ENCODE peak calls at places on chromosome 17, in five cellular contexts. One of them, this sample, is unnamed.

GRCh38 chr17:21249911-21250703 is 3.1 kb downstream of the NATD1 start:
- DNase-seq in uterus: no peak
- DNase-seq in H54: no peak
- DNase-seq in body of pancreas: no peak
- DNase-seq in suprapubic skin: no peak
- DNase-seq in this sample: no peak

GRCh38 chr17:20300399-20301037 is 166.8 kb downstream of the LGALS9B start:
- DNase-seq in uterus: peak
- DNase-seq in H54: peak
- DNase-seq in body of pancreas: no peak
- DNase-seq in suprapubic skin: no peak
- DNase-seq in this sample: no peak

GRCh38 chr17:14827394-14827793 is 437.7 kb downstream of the PMP22 start:
- DNase-seq in uterus: no peak
- DNase-seq in H54: no peak
- DNase-seq in body of pancreas: no peak
- DNase-seq in suprapubic skin: no peak
- DNase-seq in this sample: no peak

GRCh38 chr17:14320734-14321475 is 20.0 kb downstream of the HS3ST3B1 start:
- DNase-seq in uterus: no peak
- DNase-seq in H54: no peak
- DNase-seq in body of pancreas: no peak
- DNase-seq in suprapubic skin: no peak
- DNase-seq in this sample: no peak

GRCh38 chr17:39757931-39758873 is 20.5 kb downstream of the GRB7 start:
- DNase-seq in uterus: no peak
- DNase-seq in H54: no peak
- DNase-seq in body of pancreas: no peak
- DNase-seq in suprapubic skin: no peak
- DNase-seq in this sample: no peak

GRCh38 chr17:44197107-44197506 is 2.6 kb downstream of the ATXN7L3 start:
- DNase-seq in uterus: no peak
- DNase-seq in H54: no peak
- DNase-seq in body of pancreas: no peak
- DNase-seq in suprapubic skin: peak
- DNase-seq in this sample: no peak

GRCh38 chr17:68006797-68007196 is 10.5 kb upstream of the C17orf58 start:
- DNase-seq in uterus: no peak
- DNase-seq in H54: no peak
- DNase-seq in body of pancreas: no peak
- DNase-seq in suprapubic skin: peak
- DNase-seq in this sample: no peak

GRCh38 chr17:80816241-80817103 is 175.2 kb upstream of the CHMP6 start:
- DNase-seq in uterus: no peak
- DNase-seq in H54: no peak
- DNase-seq in body of pancreas: no peak
- DNase-seq in suprapubic skin: no peak
- DNase-seq in this sample: no peak

GRCh38 chr17:75442168-75443103 is 14.0 kb upstream of the TMEM94 start:
- DNase-seq in uterus: no peak
- DNase-seq in H54: no peak
- DNase-seq in body of pancreas: no peak
- DNase-seq in suprapubic skin: no peak
- DNase-seq in this sample: no peak

DNA sequence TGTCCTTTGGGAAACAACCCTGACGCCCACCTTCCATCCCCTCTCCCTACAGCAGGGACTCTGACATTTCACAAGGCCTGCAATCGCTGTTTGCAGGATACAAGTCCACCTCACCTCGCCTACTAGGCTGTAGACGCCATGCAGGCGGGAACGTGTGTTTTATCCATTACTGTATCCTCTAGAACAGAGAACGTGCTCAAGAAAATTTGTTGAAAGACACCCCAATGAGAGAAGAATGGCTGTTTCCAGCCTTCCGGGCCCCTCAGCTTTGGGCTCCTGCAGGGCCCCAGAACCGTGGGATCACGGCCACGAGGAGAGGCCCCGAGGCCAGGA is 1.5 kb upstream of the TTYH2 start:
- DNase-seq in uterus: no peak
- DNase-seq in H54: no peak
- DNase-seq in body of pancreas: no peak
- DNase-seq in suprapubic skin: no peak
- DNase-seq in this sample: no peak
- TF ChIP-seq POLR2A in uterus: no peak
- TF ChIP-seq POLR2A in H54: no peak
- TF ChIP-seq POLR2A in body of pancreas: no peak
- TF ChIP-seq POLR2A in suprapubic skin: no peak
- TF ChIP-seq POLR2A in this sample: no peak

GRCh38 chr17:41695134-41695661 is 6.5 kb downstream of the EIF1 start:
- DNase-seq in uterus: no peak
- DNase-seq in H54: no peak
- DNase-seq in body of pancreas: no peak
- DNase-seq in suprapubic skin: no peak
- DNase-seq in this sample: peak
- TF ChIP-seq POLR2A in uterus: no peak
- TF ChIP-seq POLR2A in H54: no peak
- TF ChIP-seq POLR2A in body of pancreas: no peak
- TF ChIP-seq POLR2A in suprapubic skin: no peak
- TF ChIP-seq POLR2A in this sample: no peak

GRCh38 chr17:27892866-27893769 is at the start of gene LYRM9:
- DNase-seq in uterus: peak
- DNase-seq in H54: peak
- DNase-seq in body of pancreas: peak
- DNase-seq in suprapubic skin: peak
- DNase-seq in this sample: peak
- TF ChIP-seq POLR2A in uterus: peak
- TF ChIP-seq POLR2A in H54: peak
- TF ChIP-seq POLR2A in body of pancreas: peak
- TF ChIP-seq POLR2A in suprapubic skin: peak
- TF ChIP-seq POLR2A in this sample: peak

DNA sequence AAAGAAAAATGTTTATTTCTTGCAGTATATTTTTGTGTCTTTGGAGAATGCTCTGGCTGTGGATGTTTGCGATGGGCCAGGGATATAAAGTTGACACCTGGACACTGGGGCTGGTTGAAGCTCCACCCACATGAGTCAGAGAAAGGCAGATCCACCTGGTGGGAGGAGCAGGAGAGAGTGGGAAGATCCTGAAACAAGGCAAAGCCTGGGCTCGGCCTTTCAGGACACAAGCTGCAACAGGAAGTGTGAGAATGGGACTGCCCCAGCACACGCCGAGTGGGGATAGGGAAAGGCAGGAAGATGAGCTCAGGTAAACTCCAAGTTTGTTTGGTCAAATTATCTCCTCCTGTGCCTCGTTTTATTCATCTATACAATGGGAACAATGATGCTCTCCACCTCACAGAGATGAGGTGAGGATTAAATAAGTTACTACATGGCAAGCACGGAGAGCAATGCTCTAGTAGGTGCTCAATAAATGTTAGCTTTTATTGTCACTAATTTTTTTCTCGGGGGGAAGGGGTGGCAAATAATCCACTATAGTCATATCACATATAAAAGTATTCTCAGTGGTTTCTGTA is 21.4 kb upstream of the PITPNM3 start:
- DNase-seq in uterus: no peak
- DNase-seq in H54: no peak
- DNase-seq in body of pancreas: no peak
- DNase-seq in suprapubic skin: no peak
- DNase-seq in this sample: no peak
- TF ChIP-seq POLR2A in uterus: no peak
- TF ChIP-seq POLR2A in H54: no peak
- TF ChIP-seq POLR2A in body of pancreas: no peak
- TF ChIP-seq POLR2A in suprapubic skin: no peak
- TF ChIP-seq POLR2A in this sample: no peak

DNA sequence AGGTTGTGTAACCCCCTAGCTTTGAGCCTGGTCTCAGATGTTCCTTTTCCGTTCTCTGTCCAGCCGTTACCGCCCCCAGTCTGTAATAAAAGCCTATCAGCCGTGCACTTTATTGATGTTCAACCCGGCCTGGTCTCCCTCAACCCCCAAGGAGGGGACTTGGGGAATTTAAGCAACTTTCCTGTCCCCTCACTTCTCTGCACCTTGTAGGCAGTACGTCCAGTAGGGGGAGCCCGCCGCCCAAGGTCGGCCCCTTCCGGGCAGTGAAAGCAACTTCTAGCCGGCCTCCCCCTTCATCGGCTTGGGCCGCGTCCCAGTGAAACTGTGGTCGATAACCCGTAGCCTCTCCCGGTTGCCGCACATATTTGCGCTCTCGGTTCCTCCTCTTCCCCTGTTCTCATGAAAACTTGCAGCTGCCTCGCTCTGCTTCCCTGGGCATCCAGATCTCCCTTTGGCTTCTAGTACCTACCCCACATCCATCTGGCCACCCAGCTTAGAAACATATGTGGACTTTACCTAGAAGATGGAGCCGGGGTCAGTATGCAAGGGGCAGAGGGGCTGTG is 7.9 kb downstream of the PNPO start:
- DNase-seq in uterus: peak
- DNase-seq in H54: peak
- DNase-seq in body of pancreas: peak
- DNase-seq in suprapubic skin: peak
- DNase-seq in this sample: peak
- TF ChIP-seq POLR2A in uterus: peak
- TF ChIP-seq POLR2A in H54: no peak
- TF ChIP-seq POLR2A in body of pancreas: peak
- TF ChIP-seq POLR2A in suprapubic skin: no peak
- TF ChIP-seq POLR2A in this sample: no peak

DNA sequence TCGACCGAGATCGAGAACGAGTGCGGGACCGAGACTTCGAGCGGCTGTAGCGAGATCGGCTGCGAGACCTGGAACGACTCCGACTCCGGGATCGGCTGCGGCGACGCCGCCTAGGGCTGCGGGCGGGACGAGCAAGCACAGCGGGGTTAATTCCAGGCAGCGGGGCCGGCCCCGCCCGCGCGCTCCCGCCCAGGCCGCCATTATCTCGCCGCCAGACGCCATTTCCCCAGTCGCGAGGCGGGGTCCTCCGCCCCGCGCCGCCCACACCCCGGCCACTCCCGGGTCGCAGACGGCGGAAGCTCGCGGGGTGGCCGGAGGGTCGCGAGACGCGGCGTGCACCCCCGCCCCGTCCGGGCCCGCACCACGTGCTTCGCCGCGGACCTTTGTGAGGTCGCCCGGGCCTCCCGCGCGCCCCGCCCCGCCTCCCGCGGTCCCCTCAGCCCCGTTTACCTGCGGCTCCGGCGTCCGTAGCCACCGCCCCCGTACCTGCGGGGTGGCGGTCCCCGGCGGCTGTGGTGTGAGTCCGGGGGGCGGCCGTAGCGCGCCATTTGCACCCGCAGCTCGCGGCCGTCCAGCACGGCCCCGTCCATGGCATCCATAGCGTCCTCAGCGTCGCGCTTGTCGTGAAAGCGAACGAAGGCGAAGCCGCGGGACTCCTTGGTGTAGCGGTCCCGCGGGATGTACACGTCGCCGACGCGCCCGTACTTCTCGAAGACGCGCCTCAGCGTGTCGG is 616 bp downstream of the SRSF2 start:
- DNase-seq in uterus: peak
- DNase-seq in H54: no peak
- DNase-seq in body of pancreas: peak
- DNase-seq in suprapubic skin: peak
- DNase-seq in this sample: peak
- TF ChIP-seq POLR2A in uterus: peak
- TF ChIP-seq POLR2A in H54: no peak
- TF ChIP-seq POLR2A in body of pancreas: peak
- TF ChIP-seq POLR2A in suprapubic skin: peak
- TF ChIP-seq POLR2A in this sample: no peak

GRCh38 chr17:7234100-7235012 is at the start of gene DVL2:
- DNase-seq in uterus: peak
- DNase-seq in H54: peak
- DNase-seq in body of pancreas: peak
- DNase-seq in suprapubic skin: peak
- DNase-seq in this sample: peak
- TF ChIP-seq POLR2A in uterus: peak
- TF ChIP-seq POLR2A in H54: peak
- TF ChIP-seq POLR2A in body of pancreas: no peak
- TF ChIP-seq POLR2A in suprapubic skin: peak
- TF ChIP-seq POLR2A in this sample: peak

DNA sequence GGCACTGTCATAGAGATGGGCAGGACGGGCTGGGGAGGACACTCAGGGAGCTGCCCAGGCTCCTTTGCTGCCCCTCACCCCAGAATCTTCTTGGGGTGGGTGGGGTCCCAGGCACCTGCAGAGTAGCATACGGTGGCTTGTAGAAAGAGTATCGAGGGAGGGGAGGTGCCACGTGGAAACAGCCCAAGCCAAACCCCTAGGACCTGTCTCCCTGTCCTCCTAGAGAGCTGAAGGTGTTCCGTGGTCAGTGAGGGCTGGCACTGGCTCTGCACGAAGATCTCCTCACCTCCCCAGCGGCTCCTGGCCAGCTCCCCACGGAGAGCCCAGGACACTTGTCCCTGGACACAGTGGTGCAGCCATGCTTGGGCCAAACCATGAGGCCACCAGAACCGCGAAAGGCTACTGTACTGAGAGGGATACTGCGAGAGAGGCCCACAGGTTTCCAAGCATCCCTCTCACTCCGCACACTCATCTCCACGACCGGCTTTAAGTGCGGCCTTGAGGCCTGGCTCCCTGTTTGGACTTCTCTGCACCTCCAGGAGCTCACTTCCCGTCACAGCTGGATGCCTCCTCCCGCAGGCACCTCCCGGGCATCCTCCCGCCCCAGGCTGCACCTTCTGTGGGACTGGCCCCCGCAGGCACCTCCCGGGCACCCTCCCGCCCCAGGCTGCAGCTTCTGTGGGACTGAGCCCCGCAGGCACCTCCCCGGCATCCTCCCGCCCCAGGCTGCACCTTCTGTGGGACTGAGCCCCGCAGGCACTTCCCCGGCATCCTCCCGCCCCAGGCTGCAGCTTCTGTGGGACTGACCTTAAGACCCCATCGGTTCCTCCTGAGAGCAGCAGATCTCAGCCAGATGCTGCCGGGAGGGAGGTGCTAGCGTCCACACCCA is 2.0 kb upstream of the MAFG start:
- DNase-seq in uterus: no peak
- DNase-seq in H54: no peak
- DNase-seq in body of pancreas: no peak
- DNase-seq in suprapubic skin: no peak
- DNase-seq in this sample: no peak
- TF ChIP-seq POLR2A in uterus: no peak
- TF ChIP-seq POLR2A in H54: no peak
- TF ChIP-seq POLR2A in body of pancreas: no peak
- TF ChIP-seq POLR2A in suprapubic skin: no peak
- TF ChIP-seq POLR2A in this sample: no peak

This sample was measured in erythroblast.